ENCODE peak calls at places on chromosome 20, in eight cellular contexts. T is OCI-M1; H is NAMALWA; F is HTR-8/SVneo; M is uterus; U is activated CD4-positive, CD25-positive, alpha-beta regulatory T cell treated with anti-CD3 and anti-CD28 coated beads, Interleukin-2, amount 50 U/mL, for 16 hours; C is fibroblast of lung; E is NCI-H748 treated with DMSO at 0.1 percent for 48 hours. V is an unnamed sample.

GRCh38 chr20:59938696-59939051 is 1.4 kb downstream of the PPP1R3D start:
- DNase-seq in M (peak; percentile 23), T (no peak), F (no peak), C (no peak), U (no peak), E (no peak), H (no peak), V (no peak)

GRCh38 chr20:44464514-44464913 is 11.2 kb upstream of the TTPAL start:
- DNase-seq in E (no peak), C (no peak), U (no peak), T (no peak), M (no peak), F (no peak), H (no peak), V (no peak)

GRCh38 chr20:14838663-14839650 is 501.5 kb upstream of the FLRT3 start:
- DNase-seq in E (peak; percentile 56), H (no peak), C (peak; percentile 35), U (no peak), T (no peak), F (no peak), M (no peak), V (no peak)

GRCh38 chr20:8431538-8432434 is 299.7 kb downstream of the PLCB1 start:
- DNase-seq in T (no peak), C (no peak), H (no peak), U (no peak), F (no peak), E (peak; percentile 50), M (peak; percentile 73), V (no peak)

GRCh38 chr20:61636531-61637116 is 384.6 kb downstream of the CDH4 start:
- DNase-seq in C (no peak), E (no peak), M (no peak), F (no peak), T (no peak), H (no peak), U (no peak), V (no peak)

GRCh38 chr20:5680227-5680626 is 70.0 kb upstream of the SHLD1 start:
- DNase-seq in U (no peak), H (no peak), C (no peak), M (no peak), T (no peak), E (no peak), F (no peak), V (no peak)

GRCh38 chr20:44805991-44806729 is 4.2 kb downstream of the RIMS4 start:
- DNase-seq in M (peak; percentile 35), H (no peak), F (peak; percentile 86), E (no peak), T (no peak), U (no peak), C (peak; percentile 93), V (no peak)

GRCh38 chr20:10783660-10784336 is 110.0 kb upstream of the JAG1 start:
- DNase-seq in C (no peak), U (no peak), M (no peak), H (no peak), F (no peak), E (no peak), T (peak; percentile 15), V (no peak)

GRCh38 chr20:2653511-2654383 is 1.3 kb downstream of the NOP56 start:
- DNase-seq in E (no peak), T (peak; percentile 17), U (no peak), H (no peak), C (no peak), F (no peak), M (no peak), V (no peak)

GRCh38 chr20:58852559-58853271 is at the start of gene GNAS:
- DNase-seq in E (no peak), C (peak; percentile 66), M (peak; percentile 55), T (peak; percentile 77), F (no peak), U (no peak), H (peak; percentile 39), V (peak; percentile 38)

GRCh38 chr20:37529214-37529967 is 1.7 kb upstream of the BLCAP start:
- DNase-seq in M (no peak), U (no peak), E (no peak), F (no peak), T (peak; percentile 64), H (no peak), C (no peak), V (no peak)

GRCh38 chr20:18805881-18806280 is 7.7 kb upstream of the SCP2D1 start:
- DNase-seq in M (no peak), T (no peak), E (no peak), U (no peak), H (no peak), C (no peak), F (no peak), V (no peak)

GRCh38 chr20:47438464-47439381 is 63.0 kb upstream of the NCOA3 start:
- DNase-seq in M (no peak), H (no peak), C (no peak), E (no peak), U (no peak), T (peak; percentile 9), F (no peak), V (peak; percentile 48)

GRCh38 chr20:22308934-22309333 is 275.4 kb downstream of the FOXA2 start:
- DNase-seq in M (no peak), E (no peak), U (no peak), F (no peak), H (no peak), C (no peak), T (no peak), V (no peak)

GRCh38 chr20:25453035-25453810 is 45.8 kb downstream of the GINS1 start:
- DNase-seq in H (no peak), U (no peak), E (no peak), C (peak; percentile 27), F (peak; percentile 51), T (no peak), M (no peak), V (no peak)

GRCh38 chr20:17898548-17898994 is 70.0 kb downstream of the SNX5 start:
- DNase-seq in C (peak; percentile 80), U (peak; percentile 23), T (peak; percentile 71), M (peak; percentile 71), F (peak; percentile 83), E (peak; percentile 54), H (peak; percentile 75), V (peak; percentile 29)

GRCh38 chr20:25470045-25470444 is 62.6 kb downstream of the GINS1 start:
- DNase-seq in U (no peak), H (peak; percentile 49), M (no peak), C (peak; percentile 44), T (peak; percentile 31), F (peak; percentile 25), E (no peak), V (peak; percentile 43)

GRCh38 chr20:50151034-50151743 is 2.3 kb downstream of the PEDS1 start:
- DNase-seq in F (no peak), M (no peak), T (peak; percentile 41), H (no peak), U (no peak), E (no peak), C (no peak), V (no peak)

V was measured in GM18507.